ENCODE peak calls at places on chromosomes 13 and 19, in four cellular contexts. One of them, this sample, is unnamed.

GRCh38 chr19:12806242-12807131 is at the start of gene RNASEH2A:
- DNase-seq in HFFc6: peak
- DNase-seq in T-helper 17 cell: peak
- DNase-seq in adrenal gland: peak
- DNase-seq in this sample: peak

GRCh38 chr13:97191143-97191542 is 31.0 kb upstream of the MBNL2 start:
- DNase-seq in adrenal gland: no peak
- DNase-seq in T-helper 17 cell: no peak
- DNase-seq in HFFc6: no peak
- DNase-seq in this sample: no peak

GRCh38 chr13:51230473-51231105 is 8.4 kb downstream of the FAM124A start:
- DNase-seq in HFFc6: no peak
- DNase-seq in T-helper 17 cell: no peak
- DNase-seq in adrenal gland: peak
- DNase-seq in this sample: no peak

GRCh38 chr19:45160870-45161714 is at the start of gene NKPD1:
- DNase-seq in T-helper 17 cell: no peak
- DNase-seq in HFFc6: no peak
- DNase-seq in adrenal gland: no peak
- DNase-seq in this sample: no peak

GRCh38 chr19:19866599-19867248 is 1.0 kb downstream of the ZNF253 start:
- DNase-seq in T-helper 17 cell: peak
- DNase-seq in adrenal gland: peak
- DNase-seq in HFFc6: no peak
- DNase-seq in this sample: peak

GRCh38 chr13:108947551-108948030 is 318.2 kb downstream of the MYO16 start:
- DNase-seq in T-helper 17 cell: no peak
- DNase-seq in HFFc6: peak
- DNase-seq in adrenal gland: no peak
- DNase-seq in this sample: no peak

GRCh38 chr13:113898391-113898790 is 34.5 kb upstream of the GAS6 start:
- DNase-seq in T-helper 17 cell: no peak
- DNase-seq in adrenal gland: no peak
- DNase-seq in HFFc6: no peak
- DNase-seq in this sample: no peak

GRCh38 chr19:4367781-4368127 is 24.4 kb downstream of the MPND start:
- DNase-seq in HFFc6: no peak
- DNase-seq in T-helper 17 cell: no peak
- DNase-seq in adrenal gland: no peak
- DNase-seq in this sample: no peak

GRCh38 chr19:55642153-55643002 is 1.1 kb upstream of the ZNF581 start:
- DNase-seq in HFFc6: no peak
- DNase-seq in adrenal gland: no peak
- DNase-seq in T-helper 17 cell: no peak
- DNase-seq in this sample: no peak

GRCh38 chr13:99314640-99315176 is 7.5 kb upstream of the GPR183 start:
- DNase-seq in T-helper 17 cell: peak
- DNase-seq in adrenal gland: peak
- DNase-seq in HFFc6: peak
- DNase-seq in this sample: peak

GRCh38 chr13:32150794-32151193 is 119.2 kb downstream of the FRY start:
- DNase-seq in adrenal gland: peak
- DNase-seq in HFFc6: peak
- DNase-seq in T-helper 17 cell: no peak
- DNase-seq in this sample: no peak

GRCh38 chr19:2702170-2703076 is at the start of gene GNG7:
- DNase-seq in HFFc6: peak
- DNase-seq in T-helper 17 cell: peak
- DNase-seq in adrenal gland: peak
- DNase-seq in this sample: peak

GRCh38 chr19:800360-801029 is 3.2 kb downstream of the PTBP1 start:
- DNase-seq in adrenal gland: no peak
- DNase-seq in HFFc6: no peak
- DNase-seq in T-helper 17 cell: no peak
- DNase-seq in this sample: no peak

GRCh38 chr19:34598217-34599155 is 78.5 kb downstream of the SCGB2B2 start:
- DNase-seq in adrenal gland: no peak
- DNase-seq in T-helper 17 cell: no peak
- DNase-seq in HFFc6: no peak
- DNase-seq in this sample: no peak

GRCh38 chr19:57421037-57421436 is 10.1 kb downstream of the ZNF17 start:
- DNase-seq in adrenal gland: no peak
- DNase-seq in T-helper 17 cell: no peak
- DNase-seq in HFFc6: no peak
- DNase-seq in this sample: no peak

GRCh38 chr13:95734124-95734523 is 57.2 kb downstream of the DNAJC3 start:
- DNase-seq in T-helper 17 cell: no peak
- DNase-seq in adrenal gland: no peak
- DNase-seq in HFFc6: no peak
- DNase-seq in this sample: no peak

GRCh38 chr19:31402529-31402928 is 53.3 kb upstream of the TSHZ3 start:
- DNase-seq in adrenal gland: no peak
- DNase-seq in T-helper 17 cell: no peak
- DNase-seq in HFFc6: no peak
- DNase-seq in this sample: no peak

GRCh38 chr19:11617207-11618062 is 20.2 kb downstream of the ZNF627 start:
- DNase-seq in HFFc6: no peak
- DNase-seq in T-helper 17 cell: no peak
- DNase-seq in adrenal gland: no peak
- DNase-seq in this sample: no peak

GRCh38 chr19:15091918-15092753 is 10.1 kb downstream of the OR1I1 start:
- DNase-seq in T-helper 17 cell: no peak
- DNase-seq in adrenal gland: peak
- DNase-seq in HFFc6: peak
- DNase-seq in this sample: no peak

GRCh38 chr19:16030964-16031871 is 45.1 kb upstream of the TPM4 start:
- DNase-seq in T-helper 17 cell: no peak
- DNase-seq in HFFc6: no peak
- DNase-seq in adrenal gland: no peak
- DNase-seq in this sample: no peak

GRCh38 chr13:50393641-50394040 is 378.4 kb downstream of the KCNRG start:
- DNase-seq in adrenal gland: no peak
- DNase-seq in HFFc6: no peak
- DNase-seq in T-helper 17 cell: no peak
- DNase-seq in this sample: no peak

GRCh38 chr19:12994701-12995595 is at the start of gene NFIX:
- DNase-seq in adrenal gland: peak
- DNase-seq in HFFc6: peak
- DNase-seq in T-helper 17 cell: peak
- DNase-seq in this sample: peak

GRCh38 chr13:35704331-35704730 is 227.8 kb upstream of the MAB21L1 start:
- DNase-seq in T-helper 17 cell: no peak
- DNase-seq in adrenal gland: no peak
- DNase-seq in HFFc6: no peak
- DNase-seq in this sample: no peak

GRCh38 chr13:111115051-111115840 is at the start of gene ARHGEF7:
- DNase-seq in HFFc6: no peak
- DNase-seq in T-helper 17 cell: no peak
- DNase-seq in adrenal gland: peak
- DNase-seq in this sample: no peak

GRCh38 chr13:38350114-38350617 is 515 bp downstream of the UFM1 start:
- DNase-seq in HFFc6: peak
- DNase-seq in adrenal gland: peak
- DNase-seq in T-helper 17 cell: peak
- DNase-seq in this sample: peak

GRCh38 chr19:54188224-54188871 is 1.0 kb downstream of the MBOAT7 start:
- DNase-seq in adrenal gland: peak
- DNase-seq in T-helper 17 cell: peak
- DNase-seq in HFFc6: peak
- DNase-seq in this sample: peak

GRCh38 chr19:43723588-43723987 is 7.7 kb downstream of the IRGC start:
- DNase-seq in adrenal gland: no peak
- DNase-seq in HFFc6: no peak
- DNase-seq in T-helper 17 cell: no peak
- DNase-seq in this sample: no peak

GRCh38 chr19:18967358-18968146 is 26.5 kb upstream of the HOMER3 start:
- DNase-seq in adrenal gland: peak
- DNase-seq in HFFc6: no peak
- DNase-seq in T-helper 17 cell: no peak
- DNase-seq in this sample: no peak

GRCh38 chr19:7483720-7484201 is 5.1 kb downstream of the PEX11G start:
- DNase-seq in T-helper 17 cell: no peak
- DNase-seq in adrenal gland: peak
- DNase-seq in HFFc6: no peak
- DNase-seq in this sample: no peak

GRCh38 chr13:51869921-51870320 is 8.2 kb downstream of the CCDC70 start:
- DNase-seq in T-helper 17 cell: no peak
- DNase-seq in HFFc6: no peak
- DNase-seq in adrenal gland: no peak
- DNase-seq in this sample: no peak

This sample was measured in T-helper 22 cell.